ENCODE peak calls at places on chromosomes 1 and 21, in nine cellular contexts. H, W, B, R, G, T, C, X and J are unnamed samples.

GRCh38 chr1:178869114-178869697 is 1.7 kb downstream of the ANGPTL1 start:
- DNase-seq in H (peak; percentile 11), W (no peak), B (no peak), R (no peak), G (no peak), T (no peak), C (no peak), X (no peak), J (no peak)

GRCh38 chr1:42081475-42081874 is 71.7 kb upstream of the GUCA2B start:
- DNase-seq in H (no peak), W (no peak), B (no peak), R (no peak), G (no peak), T (no peak), C (no peak), X (no peak), J (no peak)

GRCh38 chr1:236762410-236762809 is 32.7 kb upstream of the MTR start:
- DNase-seq in H (no peak), W (no peak), B (no peak), R (no peak), G (no peak), T (no peak), C (no peak), X (no peak), J (no peak)

GRCh38 chr21:21897275-21897883 is 899.2 kb downstream of the NCAM2 start:
- DNase-seq in H (no peak), W (no peak), B (no peak), R (no peak), G (no peak), T (no peak), C (no peak), X (no peak), J (no peak)

GRCh38 chr1:153358691-153358975 is 979 bp downstream of the S100A9 start:
- DNase-seq in H (no peak), W (peak; percentile 57), B (no peak), R (no peak), G (no peak), T (no peak), C (no peak), X (no peak), J (no peak)

GRCh38 chr1:152497273-152497672 is 13.3 kb upstream of the LCE5A start:
- DNase-seq in H (no peak), W (no peak), B (peak; percentile 47), R (no peak), G (no peak), T (no peak), C (no peak), X (no peak), J (no peak)

GRCh38 chr1:80358141-80358540 is 1351.6 kb upstream of the ADGRL4 start:
- DNase-seq in H (no peak), W (no peak), B (no peak), R (no peak), G (no peak), T (no peak), C (no peak), X (no peak), J (no peak)

GRCh38 chr1:225881081-225882007 is 836 bp downstream of the TMEM63A start:
- DNase-seq in H (peak; percentile 57), W (no peak), B (peak; percentile 20), R (peak; percentile 34), G (peak; percentile 36), T (no peak), C (peak; percentile 65), X (peak; percentile 12), J (peak; percentile 51)

GRCh38 chr1:10730985-10731384 is 65.5 kb downstream of the CASZ1 start:
- DNase-seq in H (no peak), W (no peak), B (no peak), R (no peak), G (no peak), T (no peak), C (no peak), X (no peak), J (no peak)

GRCh38 chr21:26982767-26983166 is 15.9 kb upstream of the ADAMTS5 start:
- DNase-seq in H (peak; percentile 18), W (no peak), B (no peak), R (no peak), G (no peak), T (no peak), C (no peak), X (no peak), J (no peak)

GRCh38 chr1:180941518-180942275 is 29.0 kb downstream of the KIAA1614 start:
- DNase-seq in H (no peak), W (no peak), B (no peak), R (no peak), G (no peak), T (no peak), C (no peak), X (no peak), J (no peak)

GRCh38 chr1:170634819-170635410 is 29.0 kb upstream of the PRRX1 start:
- DNase-seq in H (no peak), W (no peak), B (no peak), R (no peak), G (no peak), T (no peak), C (no peak), X (no peak), J (no peak)

GRCh38 chr1:218407630-218408029 is 62.5 kb downstream of the TGFB2 start:
- DNase-seq in H (no peak), W (no peak), B (no peak), R (no peak), G (no peak), T (no peak), C (no peak), X (no peak), J (no peak)

GRCh38 chr1:7931446-7931812 is 9.2 kb downstream of the TNFRSF9 start:
- DNase-seq in H (no peak), W (no peak), B (no peak), R (no peak), G (no peak), T (no peak), C (no peak), X (no peak), J (no peak)

GRCh38 chr1:9807541-9807940 is 16.2 kb downstream of the CLSTN1 start:
- DNase-seq in H (no peak), W (no peak), B (no peak), R (no peak), G (no peak), T (no peak), C (no peak), X (no peak), J (no peak)

GRCh38 chr1:63949965-63950364 is 176.1 kb downstream of the ROR1 start:
- DNase-seq in H (no peak), W (no peak), B (no peak), R (no peak), G (no peak), T (no peak), C (no peak), X (no peak), J (no peak)

GRCh38 chr1:203028067-203028783 is 1.9 kb downstream of the PPFIA4 start:
- DNase-seq in H (no peak), W (no peak), B (no peak), R (no peak), G (no peak), T (no peak), C (no peak), X (no peak), J (no peak)

GRCh38 chr1:32349211-32349708 is 13.0 kb downstream of the FAM229A start:
- DNase-seq in H (no peak), W (no peak), B (no peak), R (no peak), G (no peak), T (no peak), C (no peak), X (peak; percentile 67), J (no peak)

GRCh38 chr21:15772654-15773053 is 42.9 kb downstream of the USP25 start:
- DNase-seq in H (no peak), W (no peak), B (no peak), R (no peak), G (no peak), T (no peak), C (no peak), X (no peak), J (no peak)

GRCh38 chr1:201570886-201571624 is 32.1 kb downstream of the NAV1 start:
- DNase-seq in H (no peak), W (no peak), B (no peak), R (peak; percentile 3), G (no peak), T (no peak), C (no peak), X (no peak), J (no peak)

GRCh38 chr1:23273450-23274133 is 56.3 kb upstream of the HTR1D start:
- DNase-seq in H (no peak), W (peak; percentile 74), B (no peak), R (no peak), G (no peak), T (no peak), C (no peak), X (no peak), J (no peak)

GRCh38 chr21:38773108-38774061 is 32.3 kb upstream of the ETS2 start:
- DNase-seq in H (no peak), W (no peak), B (peak; percentile 26), R (no peak), G (no peak), T (no peak), C (no peak), X (no peak), J (no peak)

GRCh38 chr1:109446236-109446635 is 20.0 kb upstream of the PSMA5 start:
- DNase-seq in H (no peak), W (no peak), B (no peak), R (no peak), G (no peak), T (no peak), C (no peak), X (no peak), J (no peak)

GRCh38 chr1:59678065-59678808 is 136.5 kb upstream of the HOOK1 start:
- DNase-seq in H (peak; percentile 42), W (no peak), B (no peak), R (no peak), G (no peak), T (no peak), C (no peak), X (no peak), J (no peak)

GRCh38 chr1:207798847-207799246 is 47.0 kb downstream of the CD46 start:
- DNase-seq in H (no peak), W (no peak), B (no peak), R (no peak), G (no peak), T (no peak), C (peak; percentile 37), X (no peak), J (no peak)

GRCh38 chr1:172323666-172324065 is 96.8 kb upstream of the C1orf105 start:
- DNase-seq in H (no peak), W (no peak), B (no peak), R (no peak), G (no peak), T (no peak), C (no peak), X (no peak), J (no peak)